ENCODE peak calls at places on chromosomes 13 and 19, in eight cellular contexts. Q, T, V, O, X, G, L and E are unnamed samples.

GRCh38 chr19:12913871-12914690 is 5.0 kb downstream of the SYCE2 start:
- DNase-seq in Q (peak; percentile 48), L (no peak), O (no peak), T (no peak), V (no peak), G (no peak), X (peak; percentile 64), E (no peak)

GRCh38 chr19:41064974-41065569 is 23.2 kb upstream of the CYP2A13 start:
- DNase-seq in L (peak; percentile 23), T (peak; percentile 16), V (peak; percentile 43), X (peak; percentile 63), O (no peak), G (peak; percentile 50), Q (peak; percentile 34), E (no peak)

GRCh38 chr13:113923376-113924063 is 50.4 kb downstream of the C13orf46 start:
- DNase-seq in O (no peak), V (no peak), T (no peak), G (no peak), L (no peak), Q (no peak), X (peak; percentile 18), E (no peak)

GRCh38 chr19:30547192-30547591 is 175.0 kb downstream of the ZNF536 start:
- DNase-seq in X (no peak), Q (no peak), V (no peak), G (no peak), L (no peak), O (no peak), T (no peak), E (no peak)

GRCh38 chr13:96109125-96109524 is 19.2 kb downstream of the HS6ST3 start:
- DNase-seq in V (no peak), Q (peak; percentile 5), X (no peak), L (no peak), T (no peak), O (no peak), G (no peak), E (no peak)

GRCh38 chr19:49347835-49348234 is 12.6 kb downstream of the CD37 start:
- DNase-seq in L (peak; percentile 62), G (peak; percentile 47), X (peak; percentile 86), O (no peak), Q (peak; percentile 86), V (peak; percentile 82), T (peak; percentile 66), E (peak; percentile 49)

GRCh38 chr19:18437481-18438330 is at the start of gene ISYNA1:
- DNase-seq in O (no peak), Q (no peak), L (no peak), G (peak; percentile 47), X (peak; percentile 91), T (no peak), V (peak; percentile 20), E (no peak)

GRCh38 chr13:113881614-113882265 is 17.9 kb upstream of the GAS6 start:
- DNase-seq in Q (no peak), G (peak; percentile 48), V (no peak), L (no peak), T (no peak), X (peak; percentile 23), O (no peak), E (no peak)

GRCh38 chr19:16168465-16169081 is 4.8 kb downstream of the CIB3 start:
- DNase-seq in T (no peak), G (no peak), O (no peak), L (no peak), X (no peak), V (peak; percentile 50), Q (no peak), E (no peak)

GRCh38 chr19:11073568-11073967 is 15.7 kb upstream of the LDLR start:
- DNase-seq in T (no peak), V (no peak), X (no peak), L (no peak), O (no peak), G (no peak), Q (no peak), E (no peak)

GRCh38 chr19:31296741-31297390 is 52.4 kb downstream of the TSHZ3 start:
- DNase-seq in X (no peak), Q (no peak), L (no peak), G (no peak), V (no peak), O (no peak), T (no peak), E (no peak)

GRCh38 chr19:46515879-46516350 is 20.2 kb upstream of the PNMA8B start:
- DNase-seq in L (peak; percentile 66), V (peak; percentile 33), Q (peak; percentile 47), G (peak; percentile 43), X (no peak), O (no peak), T (peak; percentile 20), E (peak; percentile 58)

GRCh38 chr19:51692065-51692915 is 840 bp upstream of the SPACA6 start:
- DNase-seq in G (no peak), X (no peak), Q (no peak), T (no peak), V (no peak), L (no peak), O (no peak), E (no peak)

GRCh38 chr19:46976845-46977320 is 42.8 kb upstream of the NPAS1 start:
- DNase-seq in X (peak; percentile 94), V (peak; percentile 55), L (no peak), O (no peak), T (no peak), G (no peak), Q (peak; percentile 67), E (no peak)

GRCh38 chr13:56622840-56623239 is 517.9 kb upstream of the PRR20A start:
- DNase-seq in G (no peak), X (peak; percentile 25), T (no peak), L (no peak), O (no peak), V (no peak), Q (no peak), E (no peak)

GRCh38 chr13:87280139-87280538 is 391.0 kb upstream of the SLITRK5 start:
- DNase-seq in L (no peak), O (no peak), Q (no peak), T (no peak), G (no peak), X (no peak), V (no peak), E (no peak)

GRCh38 chr19:23436318-23436717 is 41.0 kb upstream of the ZNF91 start:
- DNase-seq in L (no peak), X (peak; percentile 69), O (no peak), G (no peak), V (no peak), T (no peak), Q (no peak), E (no peak)

GRCh38 chr13:31860002-31860401 is 120.7 kb downstream of the RXFP2 start:
- DNase-seq in V (no peak), Q (no peak), G (no peak), X (no peak), L (no peak), O (peak; percentile 40), T (no peak), E (no peak)

GRCh38 chr19:46371371-46371901 is 24.5 kb downstream of the PPP5C start:
- DNase-seq in L (no peak), G (peak; percentile 52), T (no peak), V (peak; percentile 28), X (no peak), Q (no peak), O (no peak), E (no peak)

GRCh38 chr13:108213946-108214345 is 1.4 kb downstream of the LIG4 start:
- DNase-seq in Q (peak; percentile 32), G (peak; percentile 8), V (peak; percentile 31), L (no peak), X (no peak), O (no peak), T (no peak), E (no peak)

GRCh38 chr19:3671680-3672574 is 28.3 kb downstream of the PIP5K1C start:
- DNase-seq in G (peak; percentile 66), V (peak; percentile 20), L (no peak), T (no peak), O (no peak), X (peak; percentile 45), Q (peak; percentile 53), E (no peak)